ENCODE peak calls at places on chromosomes 1 and 21, in nine cellular contexts. One of them, this sample, is unnamed.

GRCh38 chr1:32448773-32449456 is 16.0 kb upstream of the ZBTB8B start:
- DNase-seq in body of pancreas: peak
- DNase-seq in NCI-H1417: peak
- DNase-seq in sigmoid colon: no peak
- DNase-seq in ureter: no peak
- DNase-seq in stimulated activated CD4-positive, alpha-beta T cell treated with anti-CD3 and anti-CD28 coated beads, TNF-alpha, amount 100 ng/mL, for 1 hour: no peak
- DNase-seq in non-pigmented ciliary epithelial cell: no peak
- DNase-seq in NCI-H2107: no peak
- DNase-seq in WTC11: peak
- DNase-seq in this sample: no peak

GRCh38 chr1:106290805-106291537 is 765.5 kb upstream of the PRMT6 start:
- DNase-seq in body of pancreas: no peak
- DNase-seq in NCI-H1417: no peak
- DNase-seq in sigmoid colon: no peak
- DNase-seq in ureter: no peak
- DNase-seq in stimulated activated CD4-positive, alpha-beta T cell treated with anti-CD3 and anti-CD28 coated beads, TNF-alpha, amount 100 ng/mL, for 1 hour: no peak
- DNase-seq in non-pigmented ciliary epithelial cell: no peak
- DNase-seq in NCI-H2107: no peak
- DNase-seq in WTC11: no peak
- DNase-seq in this sample: no peak

GRCh38 chr1:77834771-77835334 is 53.6 kb upstream of the NEXN start:
- DNase-seq in body of pancreas: peak
- DNase-seq in NCI-H1417: no peak
- DNase-seq in sigmoid colon: peak
- DNase-seq in ureter: no peak
- DNase-seq in stimulated activated CD4-positive, alpha-beta T cell treated with anti-CD3 and anti-CD28 coated beads, TNF-alpha, amount 100 ng/mL, for 1 hour: no peak
- DNase-seq in non-pigmented ciliary epithelial cell: peak
- DNase-seq in NCI-H2107: no peak
- DNase-seq in WTC11: no peak
- DNase-seq in this sample: no peak

GRCh38 chr1:145720556-145720877 is 1.2 kb downstream of the CD160 start:
- DNase-seq in body of pancreas: no peak
- DNase-seq in NCI-H1417: no peak
- DNase-seq in sigmoid colon: no peak
- DNase-seq in ureter: no peak
- DNase-seq in stimulated activated CD4-positive, alpha-beta T cell treated with anti-CD3 and anti-CD28 coated beads, TNF-alpha, amount 100 ng/mL, for 1 hour: no peak
- DNase-seq in non-pigmented ciliary epithelial cell: peak
- DNase-seq in NCI-H2107: no peak
- DNase-seq in WTC11: no peak
- DNase-seq in this sample: no peak

GRCh38 chr1:70504176-70504820 is 93.2 kb downstream of the CTH start:
- DNase-seq in body of pancreas: no peak
- DNase-seq in NCI-H1417: no peak
- DNase-seq in sigmoid colon: no peak
- DNase-seq in ureter: no peak
- DNase-seq in stimulated activated CD4-positive, alpha-beta T cell treated with anti-CD3 and anti-CD28 coated beads, TNF-alpha, amount 100 ng/mL, for 1 hour: no peak
- DNase-seq in non-pigmented ciliary epithelial cell: no peak
- DNase-seq in NCI-H2107: no peak
- DNase-seq in WTC11: no peak
- DNase-seq in this sample: no peak

GRCh38 chr1:231233735-231234417 is 7.1 kb upstream of the GNPAT start:
- DNase-seq in body of pancreas: peak
- DNase-seq in NCI-H1417: no peak
- DNase-seq in sigmoid colon: no peak
- DNase-seq in ureter: no peak
- DNase-seq in stimulated activated CD4-positive, alpha-beta T cell treated with anti-CD3 and anti-CD28 coated beads, TNF-alpha, amount 100 ng/mL, for 1 hour: no peak
- DNase-seq in non-pigmented ciliary epithelial cell: no peak
- DNase-seq in NCI-H2107: no peak
- DNase-seq in WTC11: no peak
- DNase-seq in this sample: no peak

GRCh38 chr1:115545791-115546733 is 95.7 kb upstream of the VANGL1 start:
- DNase-seq in body of pancreas: peak
- DNase-seq in NCI-H1417: no peak
- DNase-seq in sigmoid colon: no peak
- DNase-seq in ureter: peak
- DNase-seq in stimulated activated CD4-positive, alpha-beta T cell treated with anti-CD3 and anti-CD28 coated beads, TNF-alpha, amount 100 ng/mL, for 1 hour: no peak
- DNase-seq in non-pigmented ciliary epithelial cell: peak
- DNase-seq in NCI-H2107: no peak
- DNase-seq in WTC11: peak
- DNase-seq in this sample: no peak

GRCh38 chr1:75732703-75733102 is 8.2 kb downstream of the ACADM start:
- DNase-seq in body of pancreas: no peak
- DNase-seq in NCI-H1417: no peak
- DNase-seq in sigmoid colon: no peak
- DNase-seq in ureter: no peak
- DNase-seq in stimulated activated CD4-positive, alpha-beta T cell treated with anti-CD3 and anti-CD28 coated beads, TNF-alpha, amount 100 ng/mL, for 1 hour: no peak
- DNase-seq in non-pigmented ciliary epithelial cell: no peak
- DNase-seq in NCI-H2107: no peak
- DNase-seq in WTC11: no peak
- DNase-seq in this sample: no peak

GRCh38 chr1:247740721-247741120 is 2.3 kb downstream of the OR14K1 start:
- DNase-seq in body of pancreas: no peak
- DNase-seq in NCI-H1417: no peak
- DNase-seq in sigmoid colon: no peak
- DNase-seq in ureter: no peak
- DNase-seq in stimulated activated CD4-positive, alpha-beta T cell treated with anti-CD3 and anti-CD28 coated beads, TNF-alpha, amount 100 ng/mL, for 1 hour: no peak
- DNase-seq in non-pigmented ciliary epithelial cell: no peak
- DNase-seq in NCI-H2107: no peak
- DNase-seq in WTC11: no peak
- DNase-seq in this sample: no peak

GRCh38 chr1:216034506-216034905 is 388.7 kb downstream of the USH2A start:
- DNase-seq in body of pancreas: no peak
- DNase-seq in NCI-H1417: no peak
- DNase-seq in sigmoid colon: no peak
- DNase-seq in ureter: no peak
- DNase-seq in stimulated activated CD4-positive, alpha-beta T cell treated with anti-CD3 and anti-CD28 coated beads, TNF-alpha, amount 100 ng/mL, for 1 hour: no peak
- DNase-seq in non-pigmented ciliary epithelial cell: no peak
- DNase-seq in NCI-H2107: peak
- DNase-seq in WTC11: peak
- DNase-seq in this sample: no peak

GRCh38 chr1:218660678-218661053 is 315.5 kb downstream of the TGFB2 start:
- DNase-seq in body of pancreas: no peak
- DNase-seq in NCI-H1417: no peak
- DNase-seq in sigmoid colon: no peak
- DNase-seq in ureter: no peak
- DNase-seq in stimulated activated CD4-positive, alpha-beta T cell treated with anti-CD3 and anti-CD28 coated beads, TNF-alpha, amount 100 ng/mL, for 1 hour: no peak
- DNase-seq in non-pigmented ciliary epithelial cell: no peak
- DNase-seq in NCI-H2107: no peak
- DNase-seq in WTC11: no peak
- DNase-seq in this sample: no peak

GRCh38 chr1:240784776-240785175 is 172.8 kb upstream of the GREM2 start:
- DNase-seq in body of pancreas: no peak
- DNase-seq in NCI-H1417: no peak
- DNase-seq in sigmoid colon: no peak
- DNase-seq in ureter: no peak
- DNase-seq in stimulated activated CD4-positive, alpha-beta T cell treated with anti-CD3 and anti-CD28 coated beads, TNF-alpha, amount 100 ng/mL, for 1 hour: no peak
- DNase-seq in non-pigmented ciliary epithelial cell: no peak
- DNase-seq in NCI-H2107: no peak
- DNase-seq in WTC11: no peak
- DNase-seq in this sample: no peak

GRCh38 chr1:117883620-117884019 is 45.8 kb downstream of the GDAP2 start:
- DNase-seq in body of pancreas: no peak
- DNase-seq in NCI-H1417: no peak
- DNase-seq in sigmoid colon: no peak
- DNase-seq in ureter: no peak
- DNase-seq in stimulated activated CD4-positive, alpha-beta T cell treated with anti-CD3 and anti-CD28 coated beads, TNF-alpha, amount 100 ng/mL, for 1 hour: no peak
- DNase-seq in non-pigmented ciliary epithelial cell: no peak
- DNase-seq in NCI-H2107: no peak
- DNase-seq in WTC11: no peak
- DNase-seq in this sample: no peak

GRCh38 chr1:241774017-241774416 is 74.0 kb upstream of the EXO1 start:
- DNase-seq in body of pancreas: no peak
- DNase-seq in NCI-H1417: no peak
- DNase-seq in sigmoid colon: no peak
- DNase-seq in ureter: no peak
- DNase-seq in stimulated activated CD4-positive, alpha-beta T cell treated with anti-CD3 and anti-CD28 coated beads, TNF-alpha, amount 100 ng/mL, for 1 hour: no peak
- DNase-seq in non-pigmented ciliary epithelial cell: no peak
- DNase-seq in NCI-H2107: no peak
- DNase-seq in WTC11: no peak
- DNase-seq in this sample: no peak

GRCh38 chr1:195981448-195982139 is 626.6 kb downstream of the KCNT2 start:
- DNase-seq in body of pancreas: no peak
- DNase-seq in NCI-H1417: no peak
- DNase-seq in sigmoid colon: no peak
- DNase-seq in ureter: no peak
- DNase-seq in stimulated activated CD4-positive, alpha-beta T cell treated with anti-CD3 and anti-CD28 coated beads, TNF-alpha, amount 100 ng/mL, for 1 hour: no peak
- DNase-seq in non-pigmented ciliary epithelial cell: peak
- DNase-seq in NCI-H2107: no peak
- DNase-seq in WTC11: no peak
- DNase-seq in this sample: no peak

GRCh38 chr1:164310166-164310565 is 248.8 kb upstream of the PBX1 start:
- DNase-seq in body of pancreas: no peak
- DNase-seq in NCI-H1417: no peak
- DNase-seq in sigmoid colon: no peak
- DNase-seq in ureter: no peak
- DNase-seq in stimulated activated CD4-positive, alpha-beta T cell treated with anti-CD3 and anti-CD28 coated beads, TNF-alpha, amount 100 ng/mL, for 1 hour: no peak
- DNase-seq in non-pigmented ciliary epithelial cell: peak
- DNase-seq in NCI-H2107: no peak
- DNase-seq in WTC11: no peak
- DNase-seq in this sample: no peak

GRCh38 chr1:5620997-5621396 is 371.2 kb downstream of the NPHP4 start:
- DNase-seq in body of pancreas: peak
- DNase-seq in NCI-H1417: peak
- DNase-seq in sigmoid colon: no peak
- DNase-seq in ureter: no peak
- DNase-seq in stimulated activated CD4-positive, alpha-beta T cell treated with anti-CD3 and anti-CD28 coated beads, TNF-alpha, amount 100 ng/mL, for 1 hour: no peak
- DNase-seq in non-pigmented ciliary epithelial cell: no peak
- DNase-seq in NCI-H2107: no peak
- DNase-seq in WTC11: peak
- DNase-seq in this sample: peak

GRCh38 chr1:91924146-91924545 is 25.1 kb upstream of the BRDT start:
- DNase-seq in body of pancreas: no peak
- DNase-seq in NCI-H1417: no peak
- DNase-seq in sigmoid colon: no peak
- DNase-seq in ureter: no peak
- DNase-seq in stimulated activated CD4-positive, alpha-beta T cell treated with anti-CD3 and anti-CD28 coated beads, TNF-alpha, amount 100 ng/mL, for 1 hour: no peak
- DNase-seq in non-pigmented ciliary epithelial cell: peak
- DNase-seq in NCI-H2107: no peak
- DNase-seq in WTC11: no peak
- DNase-seq in this sample: peak

GRCh38 chr1:159924025-159924790 is 1.1 kb downstream of the TAGLN2 start:
- DNase-seq in body of pancreas: peak
- DNase-seq in NCI-H1417: no peak
- DNase-seq in sigmoid colon: peak
- DNase-seq in ureter: peak
- DNase-seq in stimulated activated CD4-positive, alpha-beta T cell treated with anti-CD3 and anti-CD28 coated beads, TNF-alpha, amount 100 ng/mL, for 1 hour: peak
- DNase-seq in non-pigmented ciliary epithelial cell: no peak
- DNase-seq in NCI-H2107: no peak
- DNase-seq in WTC11: no peak
- DNase-seq in this sample: no peak

GRCh38 chr1:9280015-9280860 is 12.5 kb upstream of the SPSB1 start:
- DNase-seq in body of pancreas: no peak
- DNase-seq in NCI-H1417: no peak
- DNase-seq in sigmoid colon: peak
- DNase-seq in ureter: no peak
- DNase-seq in stimulated activated CD4-positive, alpha-beta T cell treated with anti-CD3 and anti-CD28 coated beads, TNF-alpha, amount 100 ng/mL, for 1 hour: no peak
- DNase-seq in non-pigmented ciliary epithelial cell: peak
- DNase-seq in NCI-H2107: no peak
- DNase-seq in WTC11: no peak
- DNase-seq in this sample: no peak

GRCh38 chr1:119367332-119368124 is 1.1 kb upstream of the HAO2 start:
- DNase-seq in body of pancreas: no peak
- DNase-seq in NCI-H1417: peak
- DNase-seq in sigmoid colon: no peak
- DNase-seq in ureter: no peak
- DNase-seq in stimulated activated CD4-positive, alpha-beta T cell treated with anti-CD3 and anti-CD28 coated beads, TNF-alpha, amount 100 ng/mL, for 1 hour: no peak
- DNase-seq in non-pigmented ciliary epithelial cell: peak
- DNase-seq in NCI-H2107: no peak
- DNase-seq in WTC11: no peak
- DNase-seq in this sample: no peak

GRCh38 chr21:31874817-31875216 is 2.0 kb downstream of the HUNK start:
- DNase-seq in body of pancreas: peak
- DNase-seq in NCI-H1417: no peak
- DNase-seq in sigmoid colon: no peak
- DNase-seq in ureter: no peak
- DNase-seq in stimulated activated CD4-positive, alpha-beta T cell treated with anti-CD3 and anti-CD28 coated beads, TNF-alpha, amount 100 ng/mL, for 1 hour: no peak
- DNase-seq in non-pigmented ciliary epithelial cell: no peak
- DNase-seq in NCI-H2107: no peak
- DNase-seq in WTC11: peak
- DNase-seq in this sample: no peak

GRCh38 chr1:10075732-10076131 is 43.0 kb downstream of the UBE4B start:
- DNase-seq in body of pancreas: no peak
- DNase-seq in NCI-H1417: no peak
- DNase-seq in sigmoid colon: no peak
- DNase-seq in ureter: no peak
- DNase-seq in stimulated activated CD4-positive, alpha-beta T cell treated with anti-CD3 and anti-CD28 coated beads, TNF-alpha, amount 100 ng/mL, for 1 hour: no peak
- DNase-seq in non-pigmented ciliary epithelial cell: no peak
- DNase-seq in NCI-H2107: no peak
- DNase-seq in WTC11: no peak
- DNase-seq in this sample: no peak

GRCh38 chr1:41920658-41921057 is 1.9 kb upstream of the HIVEP3 start:
- DNase-seq in body of pancreas: no peak
- DNase-seq in NCI-H1417: no peak
- DNase-seq in sigmoid colon: no peak
- DNase-seq in ureter: no peak
- DNase-seq in stimulated activated CD4-positive, alpha-beta T cell treated with anti-CD3 and anti-CD28 coated beads, TNF-alpha, amount 100 ng/mL, for 1 hour: no peak
- DNase-seq in non-pigmented ciliary epithelial cell: no peak
- DNase-seq in NCI-H2107: no peak
- DNase-seq in WTC11: no peak
- DNase-seq in this sample: no peak

GRCh38 chr21:14699433-14700410 is 153.6 kb upstream of the SAMSN1 start:
- DNase-seq in body of pancreas: peak
- DNase-seq in NCI-H1417: no peak
- DNase-seq in sigmoid colon: no peak
- DNase-seq in ureter: no peak
- DNase-seq in stimulated activated CD4-positive, alpha-beta T cell treated with anti-CD3 and anti-CD28 coated beads, TNF-alpha, amount 100 ng/mL, for 1 hour: no peak
- DNase-seq in non-pigmented ciliary epithelial cell: no peak
- DNase-seq in NCI-H2107: no peak
- DNase-seq in WTC11: no peak
- DNase-seq in this sample: no peak

GRCh38 chr1:192436441-192437078 is 119.8 kb downstream of the RGS21 start:
- DNase-seq in body of pancreas: no peak
- DNase-seq in NCI-H1417: no peak
- DNase-seq in sigmoid colon: no peak
- DNase-seq in ureter: no peak
- DNase-seq in stimulated activated CD4-positive, alpha-beta T cell treated with anti-CD3 and anti-CD28 coated beads, TNF-alpha, amount 100 ng/mL, for 1 hour: no peak
- DNase-seq in non-pigmented ciliary epithelial cell: no peak
- DNase-seq in NCI-H2107: no peak
- DNase-seq in WTC11: no peak
- DNase-seq in this sample: no peak

GRCh38 chr1:112905420-112906154 is 50.4 kb downstream of the SLC16A1 start:
- DNase-seq in body of pancreas: peak
- DNase-seq in NCI-H1417: no peak
- DNase-seq in sigmoid colon: no peak
- DNase-seq in ureter: no peak
- DNase-seq in stimulated activated CD4-positive, alpha-beta T cell treated with anti-CD3 and anti-CD28 coated beads, TNF-alpha, amount 100 ng/mL, for 1 hour: no peak
- DNase-seq in non-pigmented ciliary epithelial cell: no peak
- DNase-seq in NCI-H2107: no peak
- DNase-seq in WTC11: no peak
- DNase-seq in this sample: no peak

GRCh38 chr21:46500224-46500861 is 41.7 kb downstream of the DIP2A start:
- DNase-seq in body of pancreas: no peak
- DNase-seq in NCI-H1417: no peak
- DNase-seq in sigmoid colon: no peak
- DNase-seq in ureter: no peak
- DNase-seq in stimulated activated CD4-positive, alpha-beta T cell treated with anti-CD3 and anti-CD28 coated beads, TNF-alpha, amount 100 ng/mL, for 1 hour: no peak
- DNase-seq in non-pigmented ciliary epithelial cell: no peak
- DNase-seq in NCI-H2107: no peak
- DNase-seq in WTC11: no peak
- DNase-seq in this sample: no peak

This sample was measured in vagina.